ENCODE peak calls at places on chromosomes 5 and 9, in seven cellular contexts. One of them, this sample, is unnamed.

GRCh38 chr9:91341258-91341746 is 20.4 kb downstream of the AUH start:
- DNase-seq in NCI-H345: no peak
- DNase-seq in stimulated activated CD8-positive, alpha-beta memory T cell treated with anti-CD3 and anti-CD28 coated beads, Interleukin-2, amount 100 ng/mL, for 48 hours: no peak
- DNase-seq in astrocyte: peak
- DNase-seq in NCI-H146: no peak
- DNase-seq in Right ventricle myocardium superior: no peak
- DNase-seq in mesothelial cell of epicardium: no peak
- DNase-seq in this sample: no peak

GRCh38 chr9:96399335-96399633 is 15.8 kb upstream of the SLC35D2 start:
- DNase-seq in NCI-H146: no peak
- DNase-seq in Right ventricle myocardium superior: no peak
- DNase-seq in NCI-H345: no peak
- DNase-seq in mesothelial cell of epicardium: no peak
- DNase-seq in astrocyte: no peak
- DNase-seq in stimulated activated CD8-positive, alpha-beta memory T cell treated with anti-CD3 and anti-CD28 coated beads, Interleukin-2, amount 100 ng/mL, for 48 hours: no peak
- DNase-seq in this sample: no peak

GRCh38 chr5:178388381-178389030 is 155.9 kb upstream of the PHYKPL start:
- DNase-seq in stimulated activated CD8-positive, alpha-beta memory T cell treated with anti-CD3 and anti-CD28 coated beads, Interleukin-2, amount 100 ng/mL, for 48 hours: no peak
- DNase-seq in Right ventricle myocardium superior: peak
- DNase-seq in NCI-H146: no peak
- DNase-seq in mesothelial cell of epicardium: no peak
- DNase-seq in NCI-H345: no peak
- DNase-seq in astrocyte: no peak
- DNase-seq in this sample: no peak

GRCh38 chr9:35731415-35732184 is 395 bp downstream of the TLN1 start:
- DNase-seq in mesothelial cell of epicardium: no peak
- DNase-seq in Right ventricle myocardium superior: no peak
- DNase-seq in astrocyte: no peak
- DNase-seq in stimulated activated CD8-positive, alpha-beta memory T cell treated with anti-CD3 and anti-CD28 coated beads, Interleukin-2, amount 100 ng/mL, for 48 hours: no peak
- DNase-seq in NCI-H146: no peak
- DNase-seq in NCI-H345: peak
- DNase-seq in this sample: no peak

GRCh38 chr9:75930766-75931311 is 40.4 kb downstream of the PCSK5 start:
- DNase-seq in Right ventricle myocardium superior: no peak
- DNase-seq in mesothelial cell of epicardium: no peak
- DNase-seq in NCI-H345: no peak
- DNase-seq in astrocyte: peak
- DNase-seq in NCI-H146: no peak
- DNase-seq in stimulated activated CD8-positive, alpha-beta memory T cell treated with anti-CD3 and anti-CD28 coated beads, Interleukin-2, amount 100 ng/mL, for 48 hours: no peak
- DNase-seq in this sample: no peak

GRCh38 chr9:7976856-7977255 is 177.3 kb upstream of the DMAC1 start:
- DNase-seq in NCI-H146: no peak
- DNase-seq in astrocyte: no peak
- DNase-seq in stimulated activated CD8-positive, alpha-beta memory T cell treated with anti-CD3 and anti-CD28 coated beads, Interleukin-2, amount 100 ng/mL, for 48 hours: no peak
- DNase-seq in mesothelial cell of epicardium: no peak
- DNase-seq in NCI-H345: no peak
- DNase-seq in Right ventricle myocardium superior: no peak
- DNase-seq in this sample: no peak

GRCh38 chr9:87350915-87351314 is 146.8 kb upstream of the DAPK1 start:
- DNase-seq in Right ventricle myocardium superior: no peak
- DNase-seq in astrocyte: peak
- DNase-seq in stimulated activated CD8-positive, alpha-beta memory T cell treated with anti-CD3 and anti-CD28 coated beads, Interleukin-2, amount 100 ng/mL, for 48 hours: no peak
- DNase-seq in NCI-H146: no peak
- DNase-seq in NCI-H345: no peak
- DNase-seq in mesothelial cell of epicardium: no peak
- DNase-seq in this sample: no peak

GRCh38 chr9:105114956-105115728 is 129.3 kb upstream of the SLC44A1 start:
- DNase-seq in mesothelial cell of epicardium: no peak
- DNase-seq in Right ventricle myocardium superior: peak
- DNase-seq in stimulated activated CD8-positive, alpha-beta memory T cell treated with anti-CD3 and anti-CD28 coated beads, Interleukin-2, amount 100 ng/mL, for 48 hours: no peak
- DNase-seq in NCI-H146: no peak
- DNase-seq in astrocyte: peak
- DNase-seq in NCI-H345: no peak
- DNase-seq in this sample: peak

GRCh38 chr9:134752476-134752875 is 110.9 kb downstream of the COL5A1 start:
- DNase-seq in mesothelial cell of epicardium: no peak
- DNase-seq in astrocyte: no peak
- DNase-seq in stimulated activated CD8-positive, alpha-beta memory T cell treated with anti-CD3 and anti-CD28 coated beads, Interleukin-2, amount 100 ng/mL, for 48 hours: no peak
- DNase-seq in NCI-H146: no peak
- DNase-seq in Right ventricle myocardium superior: no peak
- DNase-seq in NCI-H345: no peak
- DNase-seq in this sample: peak

GRCh38 chr5:30069441-30070263 is 1123.8 kb upstream of the CDH6 start:
- DNase-seq in astrocyte: no peak
- DNase-seq in NCI-H146: no peak
- DNase-seq in Right ventricle myocardium superior: peak
- DNase-seq in NCI-H345: no peak
- DNase-seq in mesothelial cell of epicardium: no peak
- DNase-seq in stimulated activated CD8-positive, alpha-beta memory T cell treated with anti-CD3 and anti-CD28 coated beads, Interleukin-2, amount 100 ng/mL, for 48 hours: no peak
- DNase-seq in this sample: no peak

GRCh38 chr5:554284-554988 is 30.2 kb upstream of the SLC9A3 start:
- DNase-seq in NCI-H345: no peak
- DNase-seq in astrocyte: no peak
- DNase-seq in NCI-H146: no peak
- DNase-seq in Right ventricle myocardium superior: no peak
- DNase-seq in stimulated activated CD8-positive, alpha-beta memory T cell treated with anti-CD3 and anti-CD28 coated beads, Interleukin-2, amount 100 ng/mL, for 48 hours: no peak
- DNase-seq in mesothelial cell of epicardium: peak
- DNase-seq in this sample: no peak

GRCh38 chr5:1268666-1269065 is 26.2 kb downstream of the TERT start:
- DNase-seq in Right ventricle myocardium superior: no peak
- DNase-seq in astrocyte: no peak
- DNase-seq in NCI-H146: no peak
- DNase-seq in mesothelial cell of epicardium: no peak
- DNase-seq in stimulated activated CD8-positive, alpha-beta memory T cell treated with anti-CD3 and anti-CD28 coated beads, Interleukin-2, amount 100 ng/mL, for 48 hours: peak
- DNase-seq in NCI-H345: no peak
- DNase-seq in this sample: no peak

GRCh38 chr5:79576606-79577289 is 35.5 kb upstream of the TENT2 start:
- DNase-seq in stimulated activated CD8-positive, alpha-beta memory T cell treated with anti-CD3 and anti-CD28 coated beads, Interleukin-2, amount 100 ng/mL, for 48 hours: no peak
- DNase-seq in astrocyte: no peak
- DNase-seq in NCI-H345: no peak
- DNase-seq in NCI-H146: no peak
- DNase-seq in mesothelial cell of epicardium: no peak
- DNase-seq in Right ventricle myocardium superior: no peak
- DNase-seq in this sample: no peak

GRCh38 chr9:89603629-89604462 is 966 bp upstream of the GADD45G start:
- DNase-seq in NCI-H345: peak
- DNase-seq in Right ventricle myocardium superior: peak
- DNase-seq in mesothelial cell of epicardium: no peak
- DNase-seq in NCI-H146: peak
- DNase-seq in stimulated activated CD8-positive, alpha-beta memory T cell treated with anti-CD3 and anti-CD28 coated beads, Interleukin-2, amount 100 ng/mL, for 48 hours: no peak
- DNase-seq in astrocyte: peak
- DNase-seq in this sample: peak

GRCh38 chr9:123947326-123947725 is 17.4 kb upstream of the DENND1A start:
- DNase-seq in mesothelial cell of epicardium: no peak
- DNase-seq in stimulated activated CD8-positive, alpha-beta memory T cell treated with anti-CD3 and anti-CD28 coated beads, Interleukin-2, amount 100 ng/mL, for 48 hours: no peak
- DNase-seq in Right ventricle myocardium superior: no peak
- DNase-seq in astrocyte: no peak
- DNase-seq in NCI-H146: no peak
- DNase-seq in NCI-H345: no peak
- DNase-seq in this sample: no peak

GRCh38 chr5:108216890-108217289 is 165.0 kb downstream of the FBXL17 start:
- DNase-seq in NCI-H345: no peak
- DNase-seq in stimulated activated CD8-positive, alpha-beta memory T cell treated with anti-CD3 and anti-CD28 coated beads, Interleukin-2, amount 100 ng/mL, for 48 hours: no peak
- DNase-seq in mesothelial cell of epicardium: no peak
- DNase-seq in NCI-H146: no peak
- DNase-seq in astrocyte: peak
- DNase-seq in Right ventricle myocardium superior: no peak
- DNase-seq in this sample: no peak

GRCh38 chr5:34676409-34676808 is 20.3 kb downstream of the RAI14 start:
- DNase-seq in NCI-H146: no peak
- DNase-seq in mesothelial cell of epicardium: no peak
- DNase-seq in stimulated activated CD8-positive, alpha-beta memory T cell treated with anti-CD3 and anti-CD28 coated beads, Interleukin-2, amount 100 ng/mL, for 48 hours: no peak
- DNase-seq in astrocyte: peak
- DNase-seq in NCI-H345: no peak
- DNase-seq in Right ventricle myocardium superior: no peak
- DNase-seq in this sample: no peak

GRCh38 chr5:6162175-6162574 is 216.2 kb downstream of the MED10 start:
- DNase-seq in stimulated activated CD8-positive, alpha-beta memory T cell treated with anti-CD3 and anti-CD28 coated beads, Interleukin-2, amount 100 ng/mL, for 48 hours: no peak
- DNase-seq in mesothelial cell of epicardium: no peak
- DNase-seq in NCI-H146: no peak
- DNase-seq in astrocyte: no peak
- DNase-seq in Right ventricle myocardium superior: no peak
- DNase-seq in NCI-H345: no peak
- DNase-seq in this sample: no peak

GRCh38 chr9:130914417-130915095 is 17.9 kb upstream of the QRFP start:
- DNase-seq in Right ventricle myocardium superior: no peak
- DNase-seq in NCI-H345: no peak
- DNase-seq in mesothelial cell of epicardium: no peak
- DNase-seq in NCI-H146: no peak
- DNase-seq in astrocyte: no peak
- DNase-seq in stimulated activated CD8-positive, alpha-beta memory T cell treated with anti-CD3 and anti-CD28 coated beads, Interleukin-2, amount 100 ng/mL, for 48 hours: no peak
- DNase-seq in this sample: peak